ENCODE peak calls at places on chromosomes 12 and 14, in five cellular contexts. C, E, X, J and K are unnamed samples.
A peak's percentile ranks its signal among the peaks of the same experiment; 100 is the strongest.

GRCh38 chr12:98424726-98425401 is 90.5 kb upstream of the TMPO start:
- DNase-seq in E (peak; percentile 78), X (peak; percentile 74), J (peak; percentile 65), C (peak; percentile 70), K (peak; percentile 68)

GRCh38 chr12:1947081-1947480 is 28.6 kb upstream of the CACNA2D4 start:
- DNase-seq in E (peak; percentile 17), C (no peak), J (no peak), X (no peak), K (no peak)

GRCh38 chr12:89353188-89353822 is 1.0 kb upstream of the DUSP6 start:
- DNase-seq in C (peak; percentile 90), X (peak; percentile 88), J (peak; percentile 82), E (peak; percentile 95), K (peak; percentile 81)

GRCh38 chr14:33573296-33573695 is 377.6 kb downstream of the EGLN3 start:
- DNase-seq in J (no peak), X (no peak), C (no peak), E (no peak), K (no peak)

GRCh38 chr12:124006582-124007170 is 33.7 kb downstream of the ZNF664 start:
- DNase-seq in J (no peak), C (no peak), E (no peak), X (no peak), K (no peak)

GRCh38 chr14:104781271-104782077 is 14.1 kb downstream of the AKT1 start:
- DNase-seq in E (no peak), X (no peak), J (no peak), C (no peak), K (no peak)

GRCh38 chr14:68525516-68525915 is 267.4 kb downstream of the ZFP36L1 start:
- DNase-seq in J (no peak), E (no peak), X (no peak), C (no peak), K (no peak)

GRCh38 chr14:99581371-99581770 is 22.6 kb downstream of the CCDC85C start:
- DNase-seq in E (no peak), J (no peak), X (no peak), C (no peak), K (no peak)

GRCh38 chr14:52267501-52268190 is at the start of gene PTGDR:
- DNase-seq in E (peak; percentile 57), J (peak; percentile 49), C (peak; percentile 59), X (no peak), K (no peak)

GRCh38 chr12:95796982-95797289 is 6.4 kb upstream of the NTN4 start:
- DNase-seq in X (peak; percentile 74), C (no peak), E (no peak), J (no peak), K (no peak)

GRCh38 chr14:75059642-75060041 is 4.2 kb downstream of the ACYP1 start:
- DNase-seq in X (no peak), E (no peak), J (no peak), C (no peak), K (peak; percentile 69)

GRCh38 chr12:21234395-21234794 is 100.3 kb downstream of the SLCO1A2 start:
- DNase-seq in C (no peak), E (no peak), J (no peak), X (no peak), K (no peak)

GRCh38 chr14:28059254-28059653 is 707.3 kb upstream of the FOXG1 start:
- DNase-seq in X (no peak), J (no peak), E (no peak), C (no peak), K (no peak)

GRCh38 chr12:41485203-41485602 is 297.1 kb downstream of the PDZRN4 start:
- DNase-seq in E (no peak), J (no peak), X (no peak), C (no peak), K (peak; percentile 76)

GRCh38 chr14:65255029-65255545 is 152.8 kb upstream of the MAX start:
- DNase-seq in X (peak; percentile 79), E (peak; percentile 90), J (no peak), C (no peak), K (peak; percentile 44)

GRCh38 chr12:5273709-5274108 is 158.2 kb upstream of the NTF3 start:
- DNase-seq in E (peak; percentile 16), X (no peak), J (no peak), C (no peak), K (no peak)

GRCh38 chr12:121423253-121423652 is 23.3 kb downstream of the RNF34 start:
- DNase-seq in J (no peak), C (no peak), X (no peak), E (no peak), K (no peak)

GRCh38 chr12:98543701-98544100 is 28.3 kb downstream of the TMPO start:
- DNase-seq in E (no peak), X (no peak), J (no peak), C (no peak), K (no peak)

GRCh38 chr12:62347922-62348650 is 87.9 kb downstream of the USP15 start:
- DNase-seq in J (no peak), E (no peak), C (no peak), X (no peak), K (no peak)

GRCh38 chr12:90174198-90174510 is 465.5 kb upstream of the ATP2B1 start:
- DNase-seq in X (peak; percentile 33), J (no peak), E (peak; percentile 14), C (no peak), K (peak; percentile 18)

GRCh38 chr12:90020006-90020405 is 311.4 kb upstream of the ATP2B1 start:
- DNase-seq in J (no peak), C (no peak), X (no peak), E (no peak), K (no peak)

GRCh38 chr12:131266591-131267467 is 313.1 kb downstream of the ADGRD1 start:
- DNase-seq in X (no peak), E (no peak), J (no peak), C (no peak), K (no peak)

GRCh38 chr14:77965919-77966435 is 166.1 kb downstream of the ADCK1 start:
- DNase-seq in X (peak; percentile 42), E (peak; percentile 66), J (peak; percentile 70), C (peak; percentile 57), K (peak; percentile 12)

GRCh38 chr14:93832665-93833064 is 44.4 kb upstream of the PRIMA1 start:
- DNase-seq in C (no peak), J (no peak), X (no peak), E (no peak), K (no peak)

GRCh38 chr14:24310666-24311604 is at the start of gene LTB4R:
- DNase-seq in J (no peak), E (no peak), C (no peak), X (no peak), K (peak; percentile 87)

GRCh38 chr14:59161571-59162175 is 26.8 kb upstream of the DAAM1 start:
- DNase-seq in X (peak; percentile 67), C (no peak), E (peak; percentile 48), J (peak; percentile 25), K (no peak)

GRCh38 chr12:77388611-77389265 is 323.4 kb upstream of the E2F7 start:
- DNase-seq in C (no peak), X (no peak), J (no peak), E (no peak), K (no peak)

GRCh38 chr14:71472281-71472960 is 459.8 kb upstream of the RGS6 start:
- DNase-seq in J (no peak), E (no peak), X (no peak), C (no peak), K (no peak)